ENCODE peak calls at places on chromosomes 2 and 18, in four cellular contexts. One of them, this sample, is unnamed.

GRCh38 chr2:100104718-100105677 is 37.4 kb downstream of the AFF3 start:
- DNase-seq in caudate nucleus: no peak
- DNase-seq in endothelial cell: peak; percentile 37
- DNase-seq in DMS153: no peak
- DNase-seq in this sample: no peak

GRCh38 chr2:63050186-63050915 is at the start of gene OTX1:
- DNase-seq in DMS153: peak; percentile 63
- DNase-seq in caudate nucleus: peak; percentile 25
- DNase-seq in endothelial cell: peak; percentile 59
- DNase-seq in this sample: peak; percentile 33

GRCh38 chr2:232893834-232894233 is 23.8 kb downstream of the SNORC start:
- DNase-seq in caudate nucleus: no peak
- DNase-seq in endothelial cell: no peak
- DNase-seq in DMS153: no peak
- DNase-seq in this sample: no peak

GRCh38 chr18:32907215-32907590 is 134.4 kb upstream of the KLHL14 start:
- DNase-seq in caudate nucleus: no peak
- DNase-seq in DMS153: no peak
- DNase-seq in endothelial cell: no peak
- DNase-seq in this sample: no peak

GRCh38 chr2:211751853-211752252 is 786.7 kb downstream of the ERBB4 start:
- DNase-seq in caudate nucleus: no peak
- DNase-seq in endothelial cell: no peak
- DNase-seq in DMS153: no peak
- DNase-seq in this sample: no peak

GRCh38 chr2:240794178-240794721 is 25.8 kb downstream of the KIF1A start:
- DNase-seq in DMS153: no peak
- DNase-seq in endothelial cell: no peak
- DNase-seq in caudate nucleus: no peak
- DNase-seq in this sample: no peak

GRCh38 chr2:61443342-61444041 is 27.4 kb downstream of the USP34 start:
- DNase-seq in caudate nucleus: no peak
- DNase-seq in endothelial cell: no peak
- DNase-seq in DMS153: no peak
- DNase-seq in this sample: no peak

GRCh38 chr2:234953116-234954031 is 1.6 kb downstream of the SH3BP4 start:
- DNase-seq in DMS153: no peak
- DNase-seq in caudate nucleus: no peak
- DNase-seq in endothelial cell: no peak
- DNase-seq in this sample: no peak

GRCh38 chr2:20148841-20149702 is 75.9 kb downstream of the SDC1 start:
- DNase-seq in caudate nucleus: no peak
- DNase-seq in endothelial cell: no peak
- DNase-seq in DMS153: no peak
- DNase-seq in this sample: no peak

GRCh38 chr2:22826658-22827165 is 558.3 kb upstream of the KLHL29 start:
- DNase-seq in caudate nucleus: no peak
- DNase-seq in endothelial cell: no peak
- DNase-seq in DMS153: no peak
- DNase-seq in this sample: no peak

GRCh38 chr2:111227716-111228141 is 107.0 kb downstream of the BCL2L11 start:
- DNase-seq in endothelial cell: no peak
- DNase-seq in DMS153: no peak
- DNase-seq in caudate nucleus: no peak
- DNase-seq in this sample: no peak

GRCh38 chr18:62738638-62739037 is 23.3 kb downstream of the PHLPP1 start:
- DNase-seq in DMS153: no peak
- DNase-seq in caudate nucleus: no peak
- DNase-seq in endothelial cell: no peak
- DNase-seq in this sample: no peak

GRCh38 chr2:207833265-207833751 is 63.6 kb upstream of the FZD5 start:
- DNase-seq in endothelial cell: no peak
- DNase-seq in caudate nucleus: no peak
- DNase-seq in DMS153: no peak
- DNase-seq in this sample: no peak

GRCh38 chr18:56973487-56973886 is 173.4 kb upstream of the BOD1L2 start:
- DNase-seq in caudate nucleus: no peak
- DNase-seq in DMS153: no peak
- DNase-seq in endothelial cell: no peak
- DNase-seq in this sample: no peak

GRCh38 chr2:86065512-86065911 is 40.2 kb downstream of the POLR1A start:
- DNase-seq in endothelial cell: no peak
- DNase-seq in DMS153: no peak
- DNase-seq in caudate nucleus: no peak
- DNase-seq in this sample: peak; percentile 34

GRCh38 chr2:129605654-129606053 is 373.8 kb upstream of the RAB6C start:
- DNase-seq in endothelial cell: no peak
- DNase-seq in DMS153: no peak
- DNase-seq in caudate nucleus: no peak
- DNase-seq in this sample: no peak

GRCh38 chr2:85259101-85259590 is 68.6 kb downstream of the TGOLN2 start:
- DNase-seq in endothelial cell: no peak
- DNase-seq in DMS153: peak; percentile 25
- DNase-seq in caudate nucleus: no peak
- DNase-seq in this sample: no peak

GRCh38 chr18:47779381-47779780 is 151.1 kb downstream of the SMAD2 start:
- DNase-seq in DMS153: no peak
- DNase-seq in endothelial cell: no peak
- DNase-seq in caudate nucleus: no peak
- DNase-seq in this sample: no peak

GRCh38 chr2:161122772-161123530 is 37.3 kb upstream of the TANK start:
- DNase-seq in endothelial cell: no peak
- DNase-seq in DMS153: peak; percentile 27
- DNase-seq in caudate nucleus: no peak
- DNase-seq in this sample: peak; percentile 74

GRCh38 chr2:239282448-239283287 is 118.2 kb downstream of the HDAC4 start:
- DNase-seq in endothelial cell: no peak
- DNase-seq in DMS153: no peak
- DNase-seq in caudate nucleus: no peak
- DNase-seq in this sample: no peak

GRCh38 chr2:145753966-145754365 is 1234.0 kb upstream of the ZEB2 start:
- DNase-seq in caudate nucleus: no peak
- DNase-seq in DMS153: no peak
- DNase-seq in endothelial cell: peak; percentile 16
- DNase-seq in this sample: no peak

GRCh38 chr2:163768881-163769681 is 33.3 kb upstream of the FIGN start:
- DNase-seq in DMS153: no peak
- DNase-seq in endothelial cell: no peak
- DNase-seq in caudate nucleus: no peak
- DNase-seq in this sample: no peak

GRCh38 chr2:76391663-76392062 is 680.9 kb upstream of the GCFC2 start:
- DNase-seq in endothelial cell: no peak
- DNase-seq in caudate nucleus: no peak
- DNase-seq in DMS153: no peak
- DNase-seq in this sample: no peak

GRCh38 chr2:102159295-102159694 is 16.7 kb downstream of the IL1R1 start:
- DNase-seq in endothelial cell: no peak
- DNase-seq in caudate nucleus: no peak
- DNase-seq in DMS153: no peak
- DNase-seq in this sample: no peak

GRCh38 chr2:127796389-127796788 is 14.6 kb downstream of the WDR33 start:
- DNase-seq in caudate nucleus: no peak
- DNase-seq in DMS153: no peak
- DNase-seq in endothelial cell: no peak
- DNase-seq in this sample: no peak

GRCh38 chr18:37559194-37559593 is 6.4 kb downstream of the CELF4 start:
- DNase-seq in DMS153: no peak
- DNase-seq in endothelial cell: no peak
- DNase-seq in caudate nucleus: no peak
- DNase-seq in this sample: no peak

GRCh38 chr2:112910219-112910618 is 746 bp upstream of the IL37 start:
- DNase-seq in endothelial cell: no peak
- DNase-seq in caudate nucleus: no peak
- DNase-seq in DMS153: peak; percentile 37
- DNase-seq in this sample: no peak

GRCh38 chr2:113910967-113911678 is 21.2 kb downstream of the ACTR3 start:
- DNase-seq in caudate nucleus: no peak
- DNase-seq in endothelial cell: no peak
- DNase-seq in DMS153: no peak
- DNase-seq in this sample: no peak

GRCh38 chr2:43105586-43106562 is 120.5 kb downstream of the ZFP36L2 start:
- DNase-seq in DMS153: no peak
- DNase-seq in endothelial cell: no peak
- DNase-seq in caudate nucleus: no peak
- DNase-seq in this sample: no peak